ENCODE peak calls at places on chromosomes 16 and 17, in nine cellular contexts. V is A549, G is mucosa of descending colon, B is gastrocnemius medialis, S is small intestine, Q is GM23338, Y is PC-3, O is SJSA1, K is endodermal cell. E is an unnamed sample. For H3K4me1, the result is how much of the 10 kb centered on the place peaks cover.

GRCh38 chr17:42407289-42407836 is 15.7 kb downstream of the CAVIN1 start:
- DNase-seq in Q (peak), Y (no peak), K (peak), B (peak), G (peak), V (peak), O (no peak), S (peak), E (peak)

GRCh38 chr17:52159159-52159809 is 770 bp upstream of the CA10 start:
- DNase-seq in Y (no peak), Q (peak), K (peak), V (no peak), B (no peak), S (no peak), O (no peak), G (no peak), E (no peak)

GRCh38 chr16:35186045-35186759 is 1726.8 kb downstream of the TP53TG3F start:
- DNase-seq in Y (no peak), B (no peak), V (no peak), K (no peak), S (no peak), Q (no peak), G (no peak), O (no peak), E (no peak)

GRCh38 chr16:8960788-8961109 is 3.0 kb downstream of the USP7 start:
- DNase-seq in V (no peak), B (no peak), Q (no peak), Y (no peak), S (no peak), K (no peak), O (no peak), G (no peak), E (no peak)

GRCh38 chr17:45284176-45285140 is 22.6 kb upstream of the SPATA32 start:
- DNase-seq in S (no peak), V (peak), Q (peak), K (peak), B (peak), Y (peak), O (no peak), G (no peak), E (no peak)

GRCh38 chr16:19212059-19212458 is 44.0 kb downstream of the SYT17 start:
- DNase-seq in O (no peak), K (no peak), S (no peak), V (no peak), Y (no peak), Q (no peak), B (no peak), G (no peak), E (no peak)

GRCh38 chr17:36920032-36921000 is 17.0 kb upstream of the LHX1 start:
- DNase-seq in Y (peak), O (no peak), G (no peak), K (peak), Q (no peak), B (no peak), V (peak), S (no peak), E (no peak)

GRCh38 chr17:46984341-46984740 is 5.3 kb upstream of the RPRML start:
- DNase-seq in B (peak), V (no peak), S (peak), O (no peak), G (peak), Q (no peak), K (no peak), Y (no peak), E (no peak)

GRCh38 chr16:1632638-1632970 is 20.4 kb downstream of the CRAMP1 start:
- DNase-seq in Q (no peak), V (no peak), O (no peak), G (no peak), S (no peak), K (no peak), B (no peak), Y (no peak), E (no peak)

GRCh38 chr17:21245703-21246102 is 7.5 kb downstream of the NATD1 start:
- DNase-seq in K (peak), Q (no peak), B (peak), O (no peak), S (no peak), V (no peak), Y (no peak), G (no peak), E (no peak)

GRCh38 chr17:76981545-76982295 is 113.5 kb downstream of the MGAT5B start:
- DNase-seq in Q (peak), O (no peak), G (no peak), B (no peak), Y (no peak), K (no peak), V (no peak), S (no peak), E (no peak)

GRCh38 chr17:47847341-47848197 is 3.4 kb downstream of the SP6 start:
- DNase-seq in Q (peak), Y (no peak), G (no peak), V (no peak), S (no peak), K (peak), O (no peak), B (no peak), E (no peak)

GRCh38 chr17:74639704-74640142 is 16.2 kb upstream of the CD300E start:
- DNase-seq in K (no peak), Q (no peak), V (no peak), G (no peak), Y (no peak), S (no peak), O (no peak), B (no peak), E (peak)

GRCh38 chr16:17511340-17511739 is 40.6 kb upstream of the XYLT1 start:
- DNase-seq in Q (no peak), K (no peak), O (no peak), G (no peak), S (no peak), Y (no peak), V (no peak), B (no peak), E (no peak)

GRCh38 chr17:55190748-55191147 is 74.0 kb upstream of the HLF start:
- DNase-seq in S (no peak), Q (no peak), V (no peak), B (no peak), Y (no peak), G (no peak), O (no peak), K (no peak), E (no peak)

GRCh38 chr17:37056622-37057021 is 107.9 kb downstream of the AATF start:
- DNase-seq in Q (no peak), B (no peak), S (no peak), V (no peak), O (no peak), K (peak), G (no peak), Y (no peak), E (no peak)

GRCh38 chr16:87483481-87483880 is 9.3 kb downstream of the ZCCHC14 start:
- DNase-seq in B (no peak), Q (no peak), G (no peak), K (no peak), S (no peak), V (no peak), O (no peak), Y (no peak), E (no peak)

GRCh38 chr16:69123894-69124293 is 8.5 kb downstream of the CHTF8 start:
- DNase-seq in V (peak), O (peak), K (peak), G (no peak), Y (peak), B (no peak), Q (peak), S (peak), E (peak)

GRCh38 chr16:11205065-11205699 is 50.8 kb downstream of the SOCS1 start:
- DNase-seq in V (no peak), K (no peak), S (no peak), B (no peak), Y (no peak), G (no peak), Q (no peak), O (no peak), E (no peak)

GRCh38 chr17:17822189-17822978 is 14.4 kb downstream of the SREBF1 start:
- DNase-seq in K (no peak), B (peak), O (no peak), G (peak), S (no peak), Q (no peak), Y (no peak), V (no peak), E (peak)

GRCh38 chr17:8712698-8713097 is 31.9 kb downstream of the CCDC42 start:
- DNase-seq in B (no peak), K (no peak), O (no peak), V (no peak), G (no peak), Q (no peak), Y (no peak), S (no peak), E (no peak)

GRCh38 chr16:53456625-53457024 is 22.4 kb downstream of the RBL2 start:
- DNase-seq in Y (no peak), G (no peak), B (no peak), V (no peak), S (peak), Q (peak), K (no peak), O (no peak), E (no peak)

GRCh38 chr17:42131232-42131631 is 8.6 kb downstream of the HSPB9 start:
- DNase-seq in Y (no peak), G (no peak), B (no peak), O (no peak), K (no peak), Q (no peak), S (no peak), V (no peak), E (no peak)

GRCh38 chr16:67528870-67529638 is 425 bp downstream of the RIPOR1 start:
- DNase-seq in V (peak), Y (peak), S (no peak), O (peak), Q (peak), K (peak), B (no peak), G (peak), E (no peak)

GRCh38 chr16:27225536-27226360 is 22.4 kb downstream of the KDM8 start:
- DNase-seq in Q (no peak), G (peak), K (no peak), V (no peak), S (peak), O (no peak), B (no peak), Y (peak), E (no peak)

GRCh38 chr16:58123896-58124600 is 5.1 kb downstream of the CFAP20 start:
- DNase-seq in S (peak), Y (no peak), B (no peak), G (no peak), Q (no peak), K (no peak), V (no peak), O (no peak), E (peak)

GRCh38 chr16:2046125-2046888 is 1.3 kb downstream of the NTHL1 start:
- DNase-seq in K (no peak), G (no peak), B (no peak), Q (no peak), O (no peak), V (no peak), Y (no peak), S (no peak), E (no peak)

GRCh38 chr17:74372426-74372825 is 5.1 kb downstream of the GPR142 start:
- DNase-seq in B (no peak), O (no peak), Y (no peak), V (no peak), S (no peak), K (no peak), Q (no peak), G (no peak), E (no peak)

GRCh38 chr17:45127583-45128300 is 4.6 kb downstream of the PLCD3 start:
- DNase-seq in O (peak), V (peak), B (peak), S (peak), Y (peak), G (peak), K (peak), Q (no peak), E (peak)

GRCh38 chr17:76419576-76420245 is 33.2 kb downstream of the UBE2O start:
- DNase-seq in Q (no peak), K (no peak), G (no peak), O (no peak), B (no peak), V (no peak), Y (no peak), S (no peak), E (no peak)

GRCh38 chr16:89922884-89923639 is at the start of gene TUBB3:
- DNase-seq in V (peak), G (peak), Q (peak), Y (peak), S (peak), K (peak), O (peak), B (no peak), E (peak)

GRCh38 chr17:74430706-74431567 is 951 bp upstream of the GPRC5C start:
- DNase-seq in Y (peak), V (peak), G (peak), S (peak), O (peak), K (peak), Q (peak), B (peak), E (peak)

GRCh38 chr16:19997264-19997663 is 76.4 kb downstream of the GPR139 start:
- DNase-seq in Y (no peak), B (no peak), S (no peak), V (no peak), G (no peak), Q (no peak), K (no peak), O (no peak), E (no peak)

GRCh38 chr17:48634446-48635208 is 8.5 kb upstream of the HOXB9 start:
- DNase-seq in S (peak), V (no peak), Y (no peak), B (no peak), O (no peak), K (peak), G (peak), Q (no peak), E (no peak)

DNA sequence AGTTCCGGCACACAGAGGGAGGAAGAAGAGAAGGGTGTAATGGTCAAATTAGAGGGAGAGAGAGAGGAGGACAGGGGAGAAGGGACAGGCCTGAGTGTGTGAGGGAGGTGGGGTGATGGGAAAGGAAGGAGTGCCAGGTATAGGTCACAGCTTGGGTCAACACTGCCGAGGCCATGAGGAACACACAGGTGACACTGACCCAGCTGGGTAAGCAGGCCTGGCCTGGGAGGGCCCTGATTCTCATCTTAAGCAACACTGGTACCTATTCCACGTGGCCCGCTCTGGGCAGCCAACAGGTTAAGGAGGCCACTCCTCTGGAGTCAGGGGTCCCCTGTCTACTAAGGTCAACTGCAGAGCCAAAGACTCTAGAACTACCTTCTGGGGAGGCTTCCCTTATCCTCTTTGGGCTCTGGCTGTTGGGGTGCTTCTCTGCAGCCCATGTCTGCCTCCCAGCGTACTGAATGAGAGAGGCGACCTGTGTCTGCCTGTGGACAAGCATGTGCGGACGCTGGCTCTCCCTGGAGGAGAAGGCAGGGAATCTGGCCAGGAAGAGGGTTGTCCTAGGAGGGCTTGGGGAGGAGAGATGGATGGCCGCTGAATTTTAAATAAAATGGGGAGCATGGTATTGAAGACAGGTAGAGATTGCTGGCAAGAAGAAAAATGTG is 57.6 kb downstream of the RGS9 start:
- DNase-seq in O (no peak), Q (peak), B (no peak), S (peak), V (no peak), K (peak), G (no peak), Y (no peak), E (no peak)
- H3K4me1 ChIP-seq in O (under half), Q (under half), B (under half), S (under half), V (under half), K (under half), G (under half), Y (under half), E (under half)

GRCh38 chr16:30775381-30776099 is 11.5 kb downstream of the ZNF629 start:
- DNase-seq in V (peak), S (peak), B (peak), G (peak), K (peak), Q (peak), Y (peak), O (peak), E (peak)

GRCh38 chr16:30773826-30774225 is 11.7 kb downstream of the RNF40 start:
- DNase-seq in S (no peak), G (no peak), Q (no peak), Y (no peak), V (no peak), O (no peak), B (no peak), K (no peak), E (no peak)

GRCh38 chr16:30771726-30772125 is 9.6 kb downstream of the RNF40 start:
- DNase-seq in S (no peak), K (no peak), Q (no peak), G (no peak), B (no peak), V (no peak), Y (peak), O (no peak), E (no peak)

GRCh38 chr16:30775131-30775380 is 11.9 kb downstream of the ZNF629 start:
- DNase-seq in B (no peak), Q (no peak), O (no peak), S (no peak), V (no peak), Y (no peak), K (no peak), G (no peak), E (no peak)

DNA sequence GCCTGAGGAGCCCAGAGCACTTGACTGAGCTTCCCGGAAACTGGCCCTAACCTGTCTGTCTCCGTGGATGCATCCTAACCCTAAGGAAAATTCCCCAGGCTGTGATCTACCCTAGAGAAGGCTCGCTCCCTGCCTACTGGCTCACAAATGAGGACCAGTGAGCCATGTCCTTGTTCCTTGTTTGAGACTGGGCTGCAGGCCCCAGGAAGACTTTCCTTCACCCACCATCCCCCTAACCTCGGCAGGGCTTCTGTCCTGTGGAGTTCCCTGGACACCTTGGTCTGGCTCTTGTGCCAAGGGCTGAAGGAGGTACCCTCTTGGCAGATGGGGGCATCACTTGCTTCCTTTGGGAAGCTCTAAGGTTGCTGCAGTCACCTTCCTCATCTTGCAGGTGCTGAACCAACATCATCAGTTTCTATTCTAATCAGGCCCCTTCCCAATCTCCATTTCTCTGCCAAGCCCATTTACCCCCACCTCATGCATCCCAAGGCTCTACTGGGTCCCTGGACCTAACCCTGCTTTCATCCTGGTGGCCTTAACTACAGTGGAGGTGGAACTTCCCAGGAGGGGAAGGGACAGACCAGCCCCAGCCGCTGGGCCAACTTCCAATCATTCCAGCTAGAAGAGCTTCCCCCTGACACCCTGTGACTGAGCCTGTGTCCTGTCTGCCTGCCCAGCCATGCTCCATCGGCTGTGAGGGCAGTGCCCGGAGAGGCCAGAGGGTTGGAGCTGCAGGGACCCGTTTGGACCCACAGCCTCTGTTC is 12.4 kb downstream of the RNF40 start:
- DNase-seq in G (no peak), S (no peak), K (peak), B (no peak), V (no peak), Y (no peak), O (no peak), Q (no peak), E (no peak)
- H3K4me3 ChIP-seq in G (no peak), S (no peak), K (peak), B (peak), V (peak), Y (peak), O (peak), Q (peak), E (peak)

DNA sequence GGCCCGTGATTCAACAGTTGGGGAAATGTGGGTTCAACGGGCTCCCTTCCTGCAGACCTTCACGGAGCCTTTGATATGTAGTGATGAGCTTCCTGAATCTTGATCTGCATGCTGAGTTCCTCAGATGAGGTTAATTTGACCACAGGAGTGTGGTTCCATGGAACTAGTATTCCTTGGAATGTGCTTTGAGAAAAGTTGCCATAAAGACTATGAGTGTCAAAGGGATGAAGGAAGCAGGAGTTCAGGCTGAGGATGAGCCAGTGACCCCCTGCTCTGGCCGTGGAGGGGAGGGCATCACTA is 229.2 kb downstream of the MSI2 start:
- DNase-seq in S (no peak), Q (no peak), O (no peak), G (no peak), K (no peak), Y (no peak), B (no peak), V (no peak), E (no peak)
- H3K4me1 ChIP-seq in S (under half), Q (under half), O (half or more), G (under half), K (under half), Y (under half), B (half or more), V (under half), E (under half)

GRCh38 chr16:22162658-22163009 is 328 bp downstream of the SDR42E2 start:
- DNase-seq in S (no peak), O (no peak), B (no peak), G (no peak), K (no peak), V (no peak), Q (no peak), Y (no peak), E (no peak)

GRCh38 chr16:22163806-22164205 is 1.5 kb downstream of the SDR42E2 start:
- DNase-seq in V (no peak), Q (no peak), S (no peak), K (no peak), O (no peak), G (no peak), B (no peak), Y (no peak), E (no peak)

GRCh38 chr16:22164482-22164881 is 2.2 kb downstream of the SDR42E2 start:
- DNase-seq in K (no peak), B (no peak), S (no peak), Q (no peak), V (no peak), O (no peak), Y (no peak), G (no peak), E (no peak)

GRCh38 chr16:22161999-22162657 is at the start of gene SDR42E2:
- DNase-seq in Y (no peak), K (peak), O (no peak), G (peak), B (no peak), Q (peak), V (no peak), S (peak), E (no peak)

DNA sequence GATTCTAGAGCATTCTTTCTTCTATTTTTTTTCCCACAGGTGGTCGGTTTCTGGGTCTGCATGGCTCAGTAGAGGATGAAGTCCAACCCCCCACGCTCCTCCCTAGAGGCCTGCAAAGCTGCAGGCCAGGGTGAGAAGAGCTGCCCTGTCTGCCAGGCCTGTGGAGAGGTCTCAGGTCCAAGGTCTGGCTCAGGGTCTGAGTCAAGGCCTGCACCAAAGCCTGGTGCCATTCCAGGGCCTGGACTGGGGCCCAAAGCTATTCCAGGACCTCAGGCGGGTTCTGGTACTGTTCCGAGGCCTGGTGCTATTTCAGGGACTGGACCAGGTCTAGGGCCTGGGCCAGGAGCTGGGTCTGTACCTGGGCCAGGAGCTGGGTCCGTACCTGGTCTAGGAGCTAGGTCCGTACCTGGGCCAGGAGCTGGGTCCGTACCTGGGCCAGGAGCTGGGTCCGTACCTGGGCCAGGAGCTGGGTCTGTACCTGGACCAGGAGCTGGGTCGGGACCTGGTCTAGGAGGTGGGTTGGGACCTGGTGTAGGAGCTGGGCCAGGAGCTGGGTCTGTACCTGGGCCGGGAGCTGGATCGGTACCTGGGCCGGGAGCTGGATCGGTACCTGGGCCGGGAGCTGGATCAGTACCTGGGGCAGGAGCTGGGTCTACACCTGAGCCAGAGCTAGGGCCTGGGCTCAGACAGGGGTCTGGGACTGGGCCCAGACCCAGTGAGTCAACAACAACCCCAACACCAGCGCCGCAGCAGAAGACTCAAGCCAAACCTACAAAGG is 3.4 kb downstream of the SDR42E2 start:
- DNase-seq in S (no peak), B (no peak), O (no peak), G (no peak), K (no peak), V (no peak), Q (no peak), Y (no peak), E (no peak)
- H3K4me3 ChIP-seq in S (no peak), B (no peak), O (no peak), G (no peak), K (no peak), V (no peak), Q (no peak), Y (no peak), E (no peak)